ENCODE peak calls at places on chromosomes 3 and 15, in eight cellular contexts. P, R, N, X, W, J, Q and M are unnamed samples.

GRCh38 chr3:54866221-54866620 is 61.6 kb downstream of the LRTM1 start:
- DNase-seq in J (no peak), Q (no peak), W (no peak), X (no peak), R (no peak), N (no peak), P (no peak), M (no peak)

GRCh38 chr3:127384717-127385539 is 97.1 kb upstream of the PRR20G start:
- DNase-seq in N (no peak), Q (no peak), W (no peak), X (no peak), J (no peak), P (no peak), R (no peak), M (peak)

GRCh38 chr15:98953950-98954349 is 53.6 kb downstream of the PGPEP1L start:
- DNase-seq in Q (no peak), W (no peak), P (no peak), J (peak), R (no peak), N (no peak), X (peak), M (peak)

GRCh38 chr3:143750856-143751255 is 97.4 kb downstream of the SLC9A9 start:
- DNase-seq in R (no peak), X (no peak), P (no peak), J (no peak), N (no peak), W (no peak), Q (no peak), M (no peak)

GRCh38 chr3:101513419-101513986 is 491 bp upstream of the SENP7 start:
- DNase-seq in X (no peak), N (no peak), J (no peak), Q (no peak), W (no peak), P (no peak), R (peak), M (no peak)

GRCh38 chr15:68317281-68318007 is 39.9 kb downstream of the FEM1B start:
- DNase-seq in N (no peak), P (no peak), W (no peak), Q (no peak), J (peak), X (peak), R (no peak), M (peak)

GRCh38 chr15:76502678-76503077 is 166.1 kb downstream of the ISL2 start:
- DNase-seq in J (no peak), X (no peak), P (no peak), N (no peak), W (no peak), Q (no peak), R (no peak), M (no peak)

GRCh38 chr3:100151024-100151707 is 36.9 kb upstream of the FILIP1L start:
- DNase-seq in J (no peak), X (no peak), W (no peak), Q (no peak), N (no peak), P (no peak), R (no peak), M (no peak)

GRCh38 chr15:31525296-31525695 is 198.7 kb downstream of the KLF13 start:
- DNase-seq in N (no peak), J (no peak), Q (no peak), P (no peak), W (no peak), X (no peak), R (no peak), M (no peak)

GRCh38 chr3:32443471-32443870 is 51.8 kb downstream of the CMTM7 start:
- DNase-seq in J (no peak), Q (peak), P (no peak), R (no peak), W (no peak), X (no peak), N (no peak), M (no peak)

GRCh38 chr3:178198329-178198728 is 337.9 kb upstream of the KCNMB2 start:
- DNase-seq in J (no peak), W (no peak), R (no peak), X (no peak), P (no peak), Q (no peak), N (no peak), M (no peak)

GRCh38 chr3:100333051-100333450 is 1.5 kb upstream of the NIT2 start:
- DNase-seq in Q (no peak), J (no peak), W (no peak), P (no peak), R (no peak), N (no peak), X (no peak), M (no peak)

GRCh38 chr3:177816667-177817208 is 619.5 kb upstream of the TBL1XR1 start:
- DNase-seq in N (peak), X (no peak), R (no peak), P (no peak), W (no peak), J (no peak), Q (peak), M (no peak)

GRCh38 chr3:20069178-20069532 is 28.9 kb downstream of the KAT2B start:
- DNase-seq in P (no peak), R (no peak), N (no peak), W (no peak), X (no peak), Q (no peak), J (no peak), M (no peak)

GRCh38 chr3:186746008-186746407 is 28.8 kb downstream of the KNG1 start:
- DNase-seq in R (peak), W (peak), P (no peak), Q (peak), J (no peak), X (no peak), N (no peak), M (no peak)

GRCh38 chr15:55799287-55800212 is 56.6 kb upstream of the PRTG start:
- DNase-seq in R (no peak), J (no peak), Q (no peak), N (peak), W (no peak), X (peak), P (peak), M (no peak)

GRCh38 chr3:184685646-184686045 is 26.2 kb downstream of the MAGEF1 start:
- DNase-seq in X (no peak), P (peak), R (no peak), Q (no peak), J (peak), N (no peak), W (no peak), M (no peak)

GRCh38 chr15:71443538-71443937 is 328.3 kb downstream of the THSD4 start:
- DNase-seq in J (peak), Q (no peak), P (peak), N (peak), X (peak), W (peak), R (no peak), M (no peak)

GRCh38 chr15:63595688-63596087 is 1.5 kb upstream of the FBXL22 start:
- DNase-seq in J (no peak), P (no peak), R (no peak), W (no peak), N (no peak), Q (no peak), X (no peak), M (no peak)

GRCh38 chr15:63596666-63597032 is 538 bp upstream of the FBXL22 start:
- DNase-seq in W (no peak), P (no peak), N (no peak), Q (no peak), R (no peak), X (no peak), J (no peak), M (no peak)

GRCh38 chr15:63597821-63598220 is 634 bp downstream of the FBXL22 start:
- DNase-seq in J (no peak), Q (no peak), X (no peak), N (no peak), P (no peak), R (no peak), W (no peak), M (no peak)

GRCh38 chr15:63598467-63599400 is 1.5 kb downstream of the FBXL22 start:
- DNase-seq in R (no peak), J (peak), P (no peak), Q (no peak), X (peak), N (no peak), W (peak), M (no peak)

GRCh38 chr15:63597033-63597790 is at the start of gene FBXL22:
- DNase-seq in Q (no peak), W (peak), J (peak), X (peak), P (no peak), N (peak), R (peak), M (no peak)
- H3K4me3 ChIP-seq in Q (no peak), W (no peak), J (peak), X (peak), P (no peak), N (no peak), R (peak), M (no peak)

GRCh38 chr15:100596792-100597191 is 5.2 kb downstream of the LINS1 start:
- DNase-seq in X (no peak), R (no peak), W (peak), P (no peak), J (peak), N (peak), Q (peak), M (peak)
- H3K27ac ChIP-seq in X (peak), R (no peak), W (peak), P (no peak), J (no peak), N (no peak), Q (peak), M (peak)

DNA sequence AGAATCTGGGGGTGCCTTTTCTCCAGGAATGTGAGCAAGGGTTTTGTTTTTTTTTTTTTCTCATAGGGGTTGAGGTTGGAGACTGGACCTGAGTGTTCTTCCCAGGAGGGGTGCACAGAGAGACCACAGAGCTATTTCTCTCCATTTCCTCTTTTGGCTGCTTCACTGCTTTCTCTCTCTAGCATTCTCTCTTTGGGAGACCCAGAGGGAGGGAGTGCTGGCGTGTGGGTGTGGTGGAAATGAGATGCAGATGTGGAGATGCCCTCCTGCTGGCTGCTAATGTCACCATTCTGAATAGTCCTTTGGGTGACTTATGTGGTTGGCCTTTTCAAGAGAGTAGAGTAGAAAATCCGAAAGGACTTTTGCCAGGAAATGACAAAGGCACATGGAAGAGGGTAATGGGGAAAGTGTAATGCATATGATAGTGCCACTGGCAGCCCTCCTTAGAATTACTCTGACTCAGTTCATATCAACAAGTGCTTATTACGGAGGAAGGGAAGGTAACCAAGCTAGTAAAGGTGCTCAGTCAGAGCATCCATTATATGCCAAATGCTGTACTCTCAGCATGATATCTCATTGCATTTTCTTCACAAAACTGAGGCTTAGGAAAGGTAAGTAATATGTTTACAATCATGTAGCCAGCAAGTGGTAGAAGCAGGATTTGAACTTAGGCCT is 1.9 kb downstream of the SYN2 start:
- DNase-seq in W (no peak), Q (no peak), J (no peak), N (no peak), X (no peak), R (no peak), P (no peak), M (no peak)
- H3K4me3 ChIP-seq in W (no peak), Q (no peak), J (peak), N (no peak), X (no peak), R (no peak), P (no peak), M (no peak)

GRCh38 chr3:129616713-129617112 is 10.2 kb upstream of the PLXND1 start:
- DNase-seq in P (no peak), J (peak), R (no peak), W (no peak), N (no peak), Q (peak), X (peak), M (no peak)

GRCh38 chr3:129615751-129616281 is 9.3 kb upstream of the PLXND1 start:
- DNase-seq in J (no peak), W (no peak), X (no peak), P (no peak), Q (no peak), N (no peak), R (no peak), M (peak)

GRCh38 chr3:129614927-129615363 is 8.5 kb upstream of the PLXND1 start:
- DNase-seq in Q (no peak), R (no peak), J (no peak), N (peak), X (no peak), W (peak), P (no peak), M (peak)

GRCh38 chr3:129617381-129618185 is 11.1 kb upstream of the PLXND1 start:
- DNase-seq in P (no peak), J (peak), X (no peak), W (no peak), N (no peak), Q (no peak), R (no peak), M (peak)

GRCh38 chr3:129616291-129616690 is 9.8 kb upstream of the PLXND1 start:
- DNase-seq in W (no peak), J (peak), R (no peak), X (no peak), N (no peak), Q (no peak), P (no peak), M (peak)
- H3K27ac ChIP-seq in W (peak), J (no peak), R (no peak), X (peak), N (no peak), Q (no peak), P (no peak), M (peak)

DNA sequence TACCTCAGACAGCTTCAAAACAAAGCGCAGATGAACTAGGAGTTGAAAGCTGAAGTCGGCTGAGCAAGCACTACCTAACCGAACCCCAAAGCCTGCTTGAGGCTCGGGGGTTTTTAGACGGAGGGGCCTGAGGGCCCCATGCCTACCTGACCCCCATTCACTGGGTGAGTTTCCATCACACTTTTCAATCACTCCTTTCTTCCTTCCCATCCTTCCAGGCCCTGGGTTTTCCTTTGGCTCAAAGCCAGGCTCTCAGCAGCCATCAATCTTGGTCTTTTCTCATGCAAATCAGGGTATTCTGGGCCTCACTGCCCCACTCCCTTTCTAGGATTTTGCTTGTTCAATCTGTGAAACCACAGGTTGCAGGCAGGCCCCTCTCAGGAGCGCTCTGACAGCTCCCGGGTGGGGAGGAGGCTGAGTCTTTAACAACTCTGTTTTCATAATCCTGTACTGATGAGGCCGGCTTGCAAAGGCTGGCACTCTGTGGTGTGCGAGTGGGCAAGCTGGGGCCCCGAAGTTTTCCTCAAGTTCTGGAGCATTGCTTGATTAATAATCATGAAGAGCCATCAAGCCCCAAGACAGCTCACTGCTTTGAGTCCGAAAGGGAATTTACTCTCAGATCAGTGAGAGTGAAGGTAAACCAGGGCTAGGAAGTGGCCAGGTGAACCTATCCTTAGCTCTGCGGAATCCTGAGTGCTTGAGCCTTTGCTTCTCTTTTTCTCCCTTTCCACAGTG is 97.6 kb downstream of the FRMD4B start:
- DNase-seq in R (no peak), N (no peak), X (no peak), W (no peak), Q (peak), J (no peak), P (peak), M (no peak)
- H3K4me3 ChIP-seq in R (no peak), N (no peak), X (no peak), W (no peak), Q (no peak), J (no peak), P (no peak), M (no peak)

DNA sequence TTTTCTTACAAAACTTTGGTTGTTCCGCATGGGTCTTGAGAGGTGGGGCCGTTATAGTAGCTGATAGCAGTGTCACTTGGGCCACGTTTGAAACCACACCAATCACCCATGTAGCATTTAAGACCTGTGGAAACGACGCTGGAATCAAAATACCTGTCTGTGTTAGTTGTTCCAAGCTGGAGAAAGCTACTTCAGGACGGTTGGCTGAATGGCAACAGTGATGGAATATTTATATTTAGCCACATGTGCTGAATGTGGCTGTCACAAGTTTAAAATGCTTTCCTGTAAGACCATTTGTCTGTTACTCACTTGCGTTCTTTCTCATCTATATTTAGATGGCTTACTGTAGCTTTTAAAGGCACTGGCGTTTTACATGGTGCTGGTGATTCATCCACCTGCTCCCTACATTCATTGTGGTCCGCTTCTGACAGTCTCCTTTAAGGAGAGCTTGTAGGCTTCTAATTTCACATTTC is 1.4 kb downstream of the DNAJA4 start:
- DNase-seq in X (no peak), P (no peak), W (no peak), Q (peak), J (no peak), N (no peak), R (peak), M (no peak)
- H3K27ac ChIP-seq in X (no peak), P (no peak), W (no peak), Q (no peak), J (peak), N (no peak), R (no peak), M (no peak)

DNA sequence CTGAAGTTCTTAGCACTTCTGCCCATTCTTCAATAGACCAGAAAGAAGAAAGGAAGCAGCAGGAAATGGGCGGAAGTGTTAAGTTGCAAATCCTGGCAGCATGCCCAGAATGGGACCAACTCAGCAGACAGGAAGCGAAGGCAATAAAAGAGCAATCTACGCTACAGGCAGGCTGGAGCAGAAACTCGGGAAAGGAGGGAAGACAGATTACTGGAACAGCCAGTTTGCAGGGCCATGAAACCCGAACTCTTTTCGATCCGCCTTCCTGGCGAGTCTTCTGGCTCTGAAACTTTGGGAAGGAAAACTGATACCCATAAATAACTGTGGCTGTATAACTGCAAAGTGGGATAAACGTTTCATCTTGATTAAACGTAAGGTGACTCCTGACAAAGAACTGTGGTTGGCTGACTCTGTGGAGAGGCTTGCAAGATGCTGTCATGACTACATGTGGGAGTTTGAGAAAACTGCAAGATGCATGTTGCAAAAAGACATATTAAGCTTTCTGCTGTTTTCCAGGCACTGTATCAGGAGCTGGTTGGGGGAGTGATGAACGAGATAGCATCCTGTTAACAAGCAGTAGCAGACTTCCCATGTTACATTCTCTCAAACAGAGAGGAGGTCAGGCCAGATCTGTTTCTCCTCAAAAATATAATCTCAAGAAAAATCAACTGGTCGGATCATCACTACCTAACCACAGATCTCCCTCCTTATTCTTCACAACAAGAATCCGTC is 67.8 kb downstream of the FMN1 start:
- DNase-seq in W (peak), N (peak), X (peak), Q (peak), P (no peak), J (peak), R (peak), M (no peak)
- H3K4me3 ChIP-seq in W (no peak), N (no peak), X (no peak), Q (no peak), P (no peak), J (no peak), R (peak), M (no peak)

DNA sequence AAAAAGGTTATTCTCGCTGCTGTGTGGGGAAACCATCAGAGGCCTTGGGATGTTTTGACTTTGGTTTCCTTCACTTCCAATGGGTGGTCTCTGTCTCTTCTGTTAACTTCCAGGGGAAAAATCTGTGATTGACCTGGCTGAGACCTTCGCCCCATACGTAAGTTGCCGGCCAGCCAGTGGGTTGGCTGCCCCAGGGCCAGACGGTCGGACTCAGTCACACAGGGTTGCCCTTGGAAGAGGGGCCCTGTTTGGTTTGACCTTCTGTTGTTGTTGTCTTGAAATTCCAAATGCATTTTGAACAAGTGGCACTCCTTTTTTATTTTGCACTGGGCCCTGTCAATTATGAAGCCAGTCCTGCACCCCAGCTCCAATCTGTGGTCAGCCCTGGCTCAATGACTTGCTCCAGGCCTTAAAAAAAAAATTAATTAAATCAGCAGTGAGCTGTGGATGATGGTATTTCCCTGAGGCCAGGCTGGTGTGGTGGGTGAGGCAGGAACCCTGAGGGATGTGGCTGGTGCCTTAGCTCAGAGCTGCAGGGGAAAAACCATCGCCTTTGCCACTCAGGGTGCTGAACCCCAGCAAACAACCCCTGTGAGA is 4.5 kb downstream of the FAM107A start:
- DNase-seq in X (no peak), Q (no peak), J (no peak), P (no peak), R (no peak), N (no peak), W (no peak), M (peak)
- H3K27ac ChIP-seq in X (no peak), Q (no peak), J (no peak), P (no peak), R (no peak), N (no peak), W (no peak), M (no peak)